ENCODE peak calls at places on chromosomes 6 and 20, in eight cellular contexts. One of them, this sample, is unnamed.
A peak's percentile ranks its signal among the peaks of the same experiment; 100 is the strongest.

GRCh38 chr20:13302647-13303425 is 81.8 kb downstream of the ISM1 start:
- DNase-seq in ovary: no peak
- DNase-seq in IMR-90: no peak
- DNase-seq in OCI-LY7: peak; percentile 16
- DNase-seq in psoas muscle: no peak
- DNase-seq in Peyer's patch: peak; percentile 62
- DNase-seq in heart right ventricle: no peak
- DNase-seq in DND-41: peak; percentile 58
- DNase-seq in this sample: no peak

GRCh38 chr6:144265061-144265357 is 20.1 kb upstream of the UTRN start:
- DNase-seq in ovary: no peak
- DNase-seq in IMR-90: peak; percentile 35
- DNase-seq in OCI-LY7: no peak
- DNase-seq in psoas muscle: no peak
- DNase-seq in Peyer's patch: no peak
- DNase-seq in heart right ventricle: no peak
- DNase-seq in DND-41: no peak
- DNase-seq in this sample: no peak

GRCh38 chr20:44714701-44715494 is at the start of gene CCN5:
- DNase-seq in ovary: peak; percentile 87
- DNase-seq in IMR-90: peak; percentile 64
- DNase-seq in OCI-LY7: no peak
- DNase-seq in psoas muscle: peak; percentile 94
- DNase-seq in Peyer's patch: peak; percentile 79
- DNase-seq in heart right ventricle: peak; percentile 87
- DNase-seq in DND-41: no peak
- DNase-seq in this sample: peak; percentile 55

GRCh38 chr6:46288863-46289262 is 118.1 kb upstream of the ENPP5 start:
- DNase-seq in ovary: no peak
- DNase-seq in IMR-90: no peak
- DNase-seq in OCI-LY7: no peak
- DNase-seq in psoas muscle: no peak
- DNase-seq in Peyer's patch: no peak
- DNase-seq in heart right ventricle: no peak
- DNase-seq in DND-41: no peak
- DNase-seq in this sample: no peak

GRCh38 chr20:57400262-57400701 is 9.1 kb downstream of the RBM38 start:
- DNase-seq in ovary: no peak
- DNase-seq in IMR-90: no peak
- DNase-seq in OCI-LY7: no peak
- DNase-seq in psoas muscle: peak; percentile 58
- DNase-seq in Peyer's patch: no peak
- DNase-seq in heart right ventricle: no peak
- DNase-seq in DND-41: no peak
- DNase-seq in this sample: no peak

GRCh38 chr6:54830216-54830615 is 16.4 kb upstream of the FAM83B start:
- DNase-seq in ovary: no peak
- DNase-seq in IMR-90: no peak
- DNase-seq in OCI-LY7: no peak
- DNase-seq in psoas muscle: no peak
- DNase-seq in Peyer's patch: no peak
- DNase-seq in heart right ventricle: no peak
- DNase-seq in DND-41: no peak
- DNase-seq in this sample: no peak

GRCh38 chr6:159761135-159761872 is 541 bp upstream of the ACAT2 start:
- DNase-seq in ovary: peak; percentile 38
- DNase-seq in IMR-90: no peak
- DNase-seq in OCI-LY7: peak; percentile 52
- DNase-seq in psoas muscle: peak; percentile 67
- DNase-seq in Peyer's patch: peak; percentile 55
- DNase-seq in heart right ventricle: peak; percentile 15
- DNase-seq in DND-41: peak; percentile 53
- DNase-seq in this sample: peak; percentile 49

GRCh38 chr6:40550096-40550731 is 37.0 kb downstream of the LRFN2 start:
- DNase-seq in ovary: peak; percentile 25
- DNase-seq in IMR-90: peak; percentile 59
- DNase-seq in OCI-LY7: peak; percentile 47
- DNase-seq in psoas muscle: no peak
- DNase-seq in Peyer's patch: peak; percentile 55
- DNase-seq in heart right ventricle: peak; percentile 20
- DNase-seq in DND-41: peak; percentile 35
- DNase-seq in this sample: no peak

GRCh38 chr20:6866741-6867140 is 99.3 kb downstream of the BMP2 start:
- DNase-seq in ovary: no peak
- DNase-seq in IMR-90: no peak
- DNase-seq in OCI-LY7: no peak
- DNase-seq in psoas muscle: no peak
- DNase-seq in Peyer's patch: no peak
- DNase-seq in heart right ventricle: no peak
- DNase-seq in DND-41: no peak
- DNase-seq in this sample: no peak

GRCh38 chr6:62043079-62043478 is 242.9 kb downstream of the KHDRBS2 start:
- DNase-seq in ovary: no peak
- DNase-seq in IMR-90: no peak
- DNase-seq in OCI-LY7: no peak
- DNase-seq in psoas muscle: no peak
- DNase-seq in Peyer's patch: no peak
- DNase-seq in heart right ventricle: no peak
- DNase-seq in DND-41: no peak
- DNase-seq in this sample: no peak

GRCh38 chr20:5168582-5169396 is 42.0 kb downstream of the CDS2 start:
- DNase-seq in ovary: peak; percentile 42
- DNase-seq in IMR-90: peak; percentile 38
- DNase-seq in OCI-LY7: peak; percentile 79
- DNase-seq in psoas muscle: no peak
- DNase-seq in Peyer's patch: no peak
- DNase-seq in heart right ventricle: peak; percentile 56
- DNase-seq in DND-41: peak; percentile 77
- DNase-seq in this sample: peak; percentile 17

GRCh38 chr20:46396052-46396451 is 10.4 kb downstream of the ELMO2 start:
- DNase-seq in ovary: no peak
- DNase-seq in IMR-90: no peak
- DNase-seq in OCI-LY7: no peak
- DNase-seq in psoas muscle: no peak
- DNase-seq in Peyer's patch: no peak
- DNase-seq in heart right ventricle: no peak
- DNase-seq in DND-41: no peak
- DNase-seq in this sample: no peak

GRCh38 chr6:26347699-26348098 is 17.3 kb upstream of the BTN3A2 start:
- DNase-seq in ovary: no peak
- DNase-seq in IMR-90: no peak
- DNase-seq in OCI-LY7: no peak
- DNase-seq in psoas muscle: no peak
- DNase-seq in Peyer's patch: no peak
- DNase-seq in heart right ventricle: no peak
- DNase-seq in DND-41: no peak
- DNase-seq in this sample: no peak

GRCh38 chr6:77551135-77551534 is 87.8 kb upstream of the HTR1B start:
- DNase-seq in ovary: no peak
- DNase-seq in IMR-90: no peak
- DNase-seq in OCI-LY7: no peak
- DNase-seq in psoas muscle: no peak
- DNase-seq in Peyer's patch: no peak
- DNase-seq in heart right ventricle: no peak
- DNase-seq in DND-41: no peak
- DNase-seq in this sample: no peak

GRCh38 chr6:168877821-168878282 is 375.8 kb downstream of the THBS2 start:
- DNase-seq in ovary: no peak
- DNase-seq in IMR-90: no peak
- DNase-seq in OCI-LY7: no peak
- DNase-seq in psoas muscle: no peak
- DNase-seq in Peyer's patch: peak; percentile 57
- DNase-seq in heart right ventricle: no peak
- DNase-seq in DND-41: no peak
- DNase-seq in this sample: peak; percentile 32

GRCh38 chr20:20259534-20259933 is 108.4 kb upstream of the INSM1 start:
- DNase-seq in ovary: no peak
- DNase-seq in IMR-90: no peak
- DNase-seq in OCI-LY7: no peak
- DNase-seq in psoas muscle: no peak
- DNase-seq in Peyer's patch: no peak
- DNase-seq in heart right ventricle: no peak
- DNase-seq in DND-41: no peak
- DNase-seq in this sample: no peak

GRCh38 chr6:96814581-96814980 is 22.7 kb downstream of the GPR63 start:
- DNase-seq in ovary: no peak
- DNase-seq in IMR-90: peak; percentile 1
- DNase-seq in OCI-LY7: no peak
- DNase-seq in psoas muscle: no peak
- DNase-seq in Peyer's patch: no peak
- DNase-seq in heart right ventricle: no peak
- DNase-seq in DND-41: no peak
- DNase-seq in this sample: no peak

GRCh38 chr6:96812077-96812703 is 25.1 kb downstream of the GPR63 start:
- DNase-seq in ovary: no peak
- DNase-seq in IMR-90: peak; percentile 24
- DNase-seq in OCI-LY7: no peak
- DNase-seq in psoas muscle: no peak
- DNase-seq in Peyer's patch: no peak
- DNase-seq in heart right ventricle: no peak
- DNase-seq in DND-41: no peak
- DNase-seq in this sample: no peak

GRCh38 chr6:96811670-96812069 is 25.6 kb downstream of the GPR63 start:
- DNase-seq in ovary: no peak
- DNase-seq in IMR-90: no peak
- DNase-seq in OCI-LY7: no peak
- DNase-seq in psoas muscle: no peak
- DNase-seq in Peyer's patch: no peak
- DNase-seq in heart right ventricle: no peak
- DNase-seq in DND-41: no peak
- DNase-seq in this sample: no peak

GRCh38 chr6:96821034-96821433 is 16.2 kb downstream of the GPR63 start:
- DNase-seq in ovary: no peak
- DNase-seq in IMR-90: no peak
- DNase-seq in OCI-LY7: no peak
- DNase-seq in psoas muscle: no peak
- DNase-seq in Peyer's patch: no peak
- DNase-seq in heart right ventricle: no peak
- DNase-seq in DND-41: no peak
- DNase-seq in this sample: no peak

DNA sequence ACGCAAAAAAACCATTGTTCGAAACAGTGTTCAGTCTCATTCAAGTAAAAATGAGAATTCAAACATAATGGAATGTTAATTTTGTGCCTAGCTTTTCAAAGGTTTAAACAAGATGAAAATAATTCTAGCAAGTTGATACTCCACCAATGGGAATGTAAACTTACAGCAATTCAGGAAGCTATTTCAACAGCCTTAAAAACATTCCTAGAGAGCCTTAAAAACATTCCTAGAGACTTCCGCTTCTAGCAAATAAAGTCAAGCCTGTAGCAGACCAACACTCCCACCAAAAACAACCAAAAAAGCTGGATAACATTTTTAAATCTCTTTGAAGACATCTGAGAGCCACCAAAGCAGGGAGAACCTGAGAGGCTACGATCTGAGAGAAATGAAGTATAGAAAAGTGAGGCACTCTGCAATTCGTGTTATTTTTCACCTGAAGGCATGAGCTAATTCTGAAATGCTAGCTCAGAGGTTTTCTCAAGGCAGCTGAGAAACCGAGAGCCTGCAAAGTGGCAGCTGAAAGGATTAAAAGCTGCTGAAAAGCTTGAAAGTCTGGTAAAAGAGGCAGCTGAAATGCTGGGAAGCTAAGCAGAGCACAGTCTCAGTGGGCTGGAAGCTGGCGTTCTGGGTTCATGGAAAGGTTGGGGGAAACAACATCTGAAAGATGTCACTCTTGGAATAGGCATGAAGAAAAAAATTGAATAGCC is 20.9 kb downstream of the GPR63 start:
- DNase-seq in ovary: no peak
- DNase-seq in IMR-90: peak; percentile 48
- DNase-seq in OCI-LY7: no peak
- DNase-seq in psoas muscle: no peak
- DNase-seq in Peyer's patch: no peak
- DNase-seq in heart right ventricle: no peak
- DNase-seq in DND-41: no peak
- DNase-seq in this sample: no peak
- H3K27ac ChIP-seq in ovary: no peak overlapping the region
- H3K27ac ChIP-seq in IMR-90: peak overlapping the region; percentile 41
- H3K27ac ChIP-seq in OCI-LY7: no peak overlapping the region
- H3K27ac ChIP-seq in psoas muscle: no peak overlapping the region
- H3K27ac ChIP-seq in Peyer's patch: no peak overlapping the region
- H3K27ac ChIP-seq in heart right ventricle: no peak overlapping the region
- H3K27ac ChIP-seq in DND-41: no peak overlapping the region
- H3K27ac ChIP-seq in this sample: peak overlapping the region; percentile 19

GRCh38 chr6:82362144-82362543 is 1.5 kb upstream of the TPBG start:
- DNase-seq in ovary: no peak
- DNase-seq in IMR-90: no peak
- DNase-seq in OCI-LY7: no peak
- DNase-seq in psoas muscle: no peak
- DNase-seq in Peyer's patch: no peak
- DNase-seq in heart right ventricle: no peak
- DNase-seq in DND-41: no peak
- DNase-seq in this sample: no peak
- H3K4me3 ChIP-seq in ovary: no peak overlapping the region
- H3K4me3 ChIP-seq in IMR-90: no peak overlapping the region
- H3K4me3 ChIP-seq in OCI-LY7: no peak overlapping the region
- H3K4me3 ChIP-seq in psoas muscle: no peak overlapping the region
- H3K4me3 ChIP-seq in Peyer's patch: no peak overlapping the region
- H3K4me3 ChIP-seq in heart right ventricle: no peak overlapping the region
- H3K4me3 ChIP-seq in DND-41: no peak overlapping the region
- H3K4me3 ChIP-seq in this sample: peak overlapping the region; percentile 83

GRCh38 chr6:149128489-149129145 is 188.9 kb upstream of the TAB2 start:
- DNase-seq in ovary: peak; percentile 26
- DNase-seq in IMR-90: no peak
- DNase-seq in OCI-LY7: peak; percentile 13
- DNase-seq in psoas muscle: no peak
- DNase-seq in Peyer's patch: no peak
- DNase-seq in heart right ventricle: no peak
- DNase-seq in DND-41: peak; percentile 90
- DNase-seq in this sample: no peak
- TF ChIP-seq CTCF in ovary: no peak
- TF ChIP-seq CTCF in IMR-90: no peak
- TF ChIP-seq CTCF in OCI-LY7: no peak
- TF ChIP-seq CTCF in psoas muscle: no peak
- TF ChIP-seq CTCF in Peyer's patch: no peak
- TF ChIP-seq CTCF in heart right ventricle: no peak
- TF ChIP-seq CTCF in DND-41: peak; percentile 31
- TF ChIP-seq CTCF in this sample: no peak

DNA sequence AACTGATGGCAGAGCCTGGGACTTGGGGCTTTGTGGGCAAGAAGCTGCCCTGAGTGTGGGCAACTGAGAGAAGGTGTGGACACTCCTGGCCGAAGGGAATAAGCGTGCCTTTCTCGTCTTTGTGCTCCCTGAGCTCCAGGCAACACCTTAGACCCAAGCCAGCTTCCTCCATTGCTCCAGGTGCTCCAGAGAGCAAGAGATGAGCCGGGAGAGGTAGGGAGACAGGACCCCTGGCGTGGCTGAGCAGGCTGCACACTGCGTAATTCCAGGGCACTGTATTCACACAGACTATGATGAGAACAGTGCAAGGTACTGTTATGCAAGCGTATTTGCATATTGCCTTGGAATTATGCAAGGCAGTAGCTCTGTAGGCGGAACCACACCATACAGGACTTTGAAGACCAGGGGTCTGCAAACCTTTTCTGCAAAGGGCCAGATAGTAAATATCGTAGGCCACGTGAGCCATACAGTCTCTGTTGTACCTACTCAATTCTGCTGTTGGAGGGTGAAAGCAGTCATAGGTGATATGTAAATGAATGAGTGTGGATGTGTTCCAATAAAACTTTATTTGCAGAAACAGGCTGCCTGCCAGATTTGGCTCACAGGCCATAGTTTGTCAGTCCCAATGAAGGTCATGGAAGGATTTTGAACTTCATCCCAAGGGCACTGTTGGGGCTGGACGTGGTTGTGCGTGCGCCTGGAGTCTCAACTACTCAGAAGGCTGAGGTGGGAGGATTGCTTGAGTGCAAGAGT is 42.1 kb upstream of the FAM83D start:
- DNase-seq in ovary: no peak
- DNase-seq in IMR-90: no peak
- DNase-seq in OCI-LY7: peak; percentile 69
- DNase-seq in psoas muscle: no peak
- DNase-seq in Peyer's patch: no peak
- DNase-seq in heart right ventricle: no peak
- DNase-seq in DND-41: no peak
- DNase-seq in this sample: peak; percentile 45
- H3K27ac ChIP-seq in ovary: no peak overlapping the region
- H3K27ac ChIP-seq in IMR-90: no peak overlapping the region
- H3K27ac ChIP-seq in OCI-LY7: peak overlapping the region; percentile 97
- H3K27ac ChIP-seq in psoas muscle: no peak overlapping the region
- H3K27ac ChIP-seq in Peyer's patch: peak overlapping the region; percentile 19
- H3K27ac ChIP-seq in heart right ventricle: no peak overlapping the region
- H3K27ac ChIP-seq in DND-41: no peak overlapping the region
- H3K27ac ChIP-seq in this sample: peak overlapping the region; percentile 100

This sample was measured in dorsolateral prefrontal cortex.